ENCODE peak calls at places on chromosomes 13 and 19, in four cellular contexts. Y is T follicular helper cell; K is activated naive CD4-positive, alpha-beta T cell; I is activated CD4-positive, CD25-positive, alpha-beta regulatory T cell. F is an unnamed sample.

GRCh38 chr19:17671906-17672305 is 16.2 kb downstream of the UNC13A start:
- DNase-seq in Y (no peak), I (no peak), K (no peak), F (no peak)

GRCh38 chr13:45700971-45701900 is 884 bp upstream of the CBY2 start:
- DNase-seq in I (no peak), K (no peak), Y (no peak), F (no peak)

GRCh38 chr13:71866173-71867091 is 572 bp downstream of the DACH1 start:
- DNase-seq in I (no peak), K (no peak), Y (no peak), F (peak; percentile 51)

GRCh38 chr13:42968906-42969305 is 23.1 kb downstream of the EPSTI1 start:
- DNase-seq in I (no peak), Y (no peak), K (no peak), F (peak; percentile 28)

GRCh38 chr13:47159853-47160550 is 263.1 kb upstream of the HTR2A start:
- DNase-seq in I (no peak), K (no peak), Y (no peak), F (no peak)

GRCh38 chr13:34469212-34469983 is 472.7 kb upstream of the NBEA start:
- DNase-seq in Y (no peak), I (no peak), K (no peak), F (no peak)

GRCh38 chr13:41289463-41289881 is 21.6 kb upstream of the NAA16 start:
- DNase-seq in Y (no peak), K (no peak), I (no peak), F (no peak)

GRCh38 chr19:50003810-50004419 is 21.3 kb downstream of the VRK3 start:
- DNase-seq in Y (no peak), K (no peak), I (no peak), F (no peak)

GRCh38 chr13:50740052-50740741 is 103.3 kb downstream of the DLEU7 start:
- DNase-seq in I (no peak), K (no peak), Y (no peak), F (no peak)

GRCh38 chr19:35248310-35249145 is at the start of gene LSR:
- DNase-seq in K (peak; percentile 34), I (peak; percentile 39), Y (peak; percentile 54), F (peak; percentile 85)

GRCh38 chr19:52351512-52351911 is 15.5 kb downstream of the ZNF610 start:
- DNase-seq in Y (no peak), I (no peak), K (no peak), F (no peak)

GRCh38 chr19:954672-955494 is 29.0 kb downstream of the ARID3A start:
- DNase-seq in Y (no peak), I (no peak), K (no peak), F (no peak)

GRCh38 chr19:14507704-14508246 is 10.4 kb downstream of the DNAJB1 start:
- DNase-seq in K (no peak), I (no peak), Y (no peak), F (no peak)

GRCh38 chr19:58248886-58249285 is 20.2 kb downstream of the ZNF544 start:
- DNase-seq in Y (no peak), K (no peak), I (no peak), F (no peak)

F was measured in breast epithelium.